ENCODE peak calls at places on chromosomes 12 and 14, in seven cellular contexts. One of them, this sample, is unnamed. For H3K4me1, the result is how much of the 10 kb centered on the place peaks cover.

GRCh38 chr14:42541535-42542001 is 934.9 kb downstream of the LRFN5 start:
- DNase-seq in HCT116: no peak
- DNase-seq in lung: no peak
- DNase-seq in tibial nerve: no peak
- DNase-seq in fibroblast of lung: peak
- DNase-seq in H9: no peak
- DNase-seq in endodermal cell: no peak
- DNase-seq in this sample: peak

GRCh38 chr12:52699373-52699772 is 4.0 kb downstream of the KRT77 start:
- DNase-seq in HCT116: no peak
- DNase-seq in lung: no peak
- DNase-seq in tibial nerve: no peak
- DNase-seq in fibroblast of lung: no peak
- DNase-seq in H9: no peak
- DNase-seq in endodermal cell: no peak
- DNase-seq in this sample: no peak

GRCh38 chr14:44444454-44444853 is 62.6 kb downstream of the FSCB start:
- DNase-seq in HCT116: no peak
- DNase-seq in lung: no peak
- DNase-seq in tibial nerve: no peak
- DNase-seq in fibroblast of lung: no peak
- DNase-seq in H9: no peak
- DNase-seq in endodermal cell: no peak
- DNase-seq in this sample: no peak

GRCh38 chr14:82420874-82421273 is 887.2 kb upstream of the SEL1L start:
- DNase-seq in HCT116: no peak
- DNase-seq in lung: no peak
- DNase-seq in tibial nerve: no peak
- DNase-seq in fibroblast of lung: no peak
- DNase-seq in H9: no peak
- DNase-seq in endodermal cell: no peak
- DNase-seq in this sample: no peak

GRCh38 chr14:62064741-62065323 is 302.6 kb downstream of the SNAPC1 start:
- DNase-seq in HCT116: no peak
- DNase-seq in lung: no peak
- DNase-seq in tibial nerve: no peak
- DNase-seq in fibroblast of lung: no peak
- DNase-seq in H9: no peak
- DNase-seq in endodermal cell: no peak
- DNase-seq in this sample: no peak

GRCh38 chr12:119686355-119686754 is 18.4 kb downstream of the PRKAB1 start:
- DNase-seq in HCT116: no peak
- DNase-seq in lung: no peak
- DNase-seq in tibial nerve: no peak
- DNase-seq in fibroblast of lung: no peak
- DNase-seq in H9: no peak
- DNase-seq in endodermal cell: peak
- DNase-seq in this sample: no peak

GRCh38 chr12:27515671-27516070 is 8.3 kb upstream of the PPFIBP1 start:
- DNase-seq in HCT116: no peak
- DNase-seq in lung: no peak
- DNase-seq in tibial nerve: no peak
- DNase-seq in fibroblast of lung: no peak
- DNase-seq in H9: no peak
- DNase-seq in endodermal cell: no peak
- DNase-seq in this sample: peak

GRCh38 chr14:100673085-100673806 is 53.4 kb upstream of the DLK1 start:
- DNase-seq in HCT116: no peak
- DNase-seq in lung: peak
- DNase-seq in tibial nerve: no peak
- DNase-seq in fibroblast of lung: no peak
- DNase-seq in H9: peak
- DNase-seq in endodermal cell: peak
- DNase-seq in this sample: no peak

GRCh38 chr12:106046947-106047346 is 91.8 kb downstream of the NUAK1 start:
- DNase-seq in HCT116: no peak
- DNase-seq in lung: no peak
- DNase-seq in tibial nerve: no peak
- DNase-seq in fibroblast of lung: no peak
- DNase-seq in H9: no peak
- DNase-seq in endodermal cell: no peak
- DNase-seq in this sample: no peak

GRCh38 chr12:11969437-11970154 is 101.1 kb upstream of the BCL2L14 start:
- DNase-seq in HCT116: no peak
- DNase-seq in lung: no peak
- DNase-seq in tibial nerve: no peak
- DNase-seq in fibroblast of lung: no peak
- DNase-seq in H9: no peak
- DNase-seq in endodermal cell: peak
- DNase-seq in this sample: no peak

GRCh38 chr14:34199585-34199984 is 248.7 kb upstream of the EGLN3 start:
- DNase-seq in HCT116: no peak
- DNase-seq in lung: no peak
- DNase-seq in tibial nerve: no peak
- DNase-seq in fibroblast of lung: peak
- DNase-seq in H9: no peak
- DNase-seq in endodermal cell: no peak
- DNase-seq in this sample: peak

GRCh38 chr14:62592877-62593276 is 452.4 kb downstream of the KCNH5 start:
- DNase-seq in HCT116: no peak
- DNase-seq in lung: no peak
- DNase-seq in tibial nerve: no peak
- DNase-seq in fibroblast of lung: peak
- DNase-seq in H9: no peak
- DNase-seq in endodermal cell: no peak
- DNase-seq in this sample: peak

GRCh38 chr12:120388711-120389431 is 19.9 kb upstream of the MSI1 start:
- DNase-seq in HCT116: no peak
- DNase-seq in lung: no peak
- DNase-seq in tibial nerve: no peak
- DNase-seq in fibroblast of lung: no peak
- DNase-seq in H9: peak
- DNase-seq in endodermal cell: peak
- DNase-seq in this sample: no peak

GRCh38 chr12:12533238-12533829 is 29.3 kb downstream of the DUSP16 start:
- DNase-seq in HCT116: no peak
- DNase-seq in lung: peak
- DNase-seq in tibial nerve: no peak
- DNase-seq in fibroblast of lung: peak
- DNase-seq in H9: no peak
- DNase-seq in endodermal cell: no peak
- DNase-seq in this sample: peak

GRCh38 chr12:87127272-87127671 is 871.1 kb upstream of the MGAT4C start:
- DNase-seq in HCT116: no peak
- DNase-seq in lung: no peak
- DNase-seq in tibial nerve: no peak
- DNase-seq in fibroblast of lung: peak
- DNase-seq in H9: no peak
- DNase-seq in endodermal cell: no peak
- DNase-seq in this sample: no peak

GRCh38 chr12:110002691-110003515 is 3.7 kb downstream of the ANKRD13A start:
- DNase-seq in HCT116: no peak
- DNase-seq in lung: peak
- DNase-seq in tibial nerve: no peak
- DNase-seq in fibroblast of lung: peak
- DNase-seq in H9: no peak
- DNase-seq in endodermal cell: no peak
- DNase-seq in this sample: peak

GRCh38 chr12:122422769-122423257 is 344 bp upstream of the CLIP1 start:
- DNase-seq in HCT116: no peak
- DNase-seq in lung: peak
- DNase-seq in tibial nerve: no peak
- DNase-seq in fibroblast of lung: peak
- DNase-seq in H9: peak
- DNase-seq in endodermal cell: peak
- DNase-seq in this sample: peak

GRCh38 chr14:103128631-103129300 is 5.5 kb downstream of the TNFAIP2 start:
- DNase-seq in HCT116: no peak
- DNase-seq in lung: no peak
- DNase-seq in tibial nerve: no peak
- DNase-seq in fibroblast of lung: no peak
- DNase-seq in H9: no peak
- DNase-seq in endodermal cell: no peak
- DNase-seq in this sample: peak

GRCh38 chr12:124792961-124793441 is 70.7 kb downstream of the SCARB1 start:
- DNase-seq in HCT116: no peak
- DNase-seq in lung: no peak
- DNase-seq in tibial nerve: no peak
- DNase-seq in fibroblast of lung: peak
- DNase-seq in H9: no peak
- DNase-seq in endodermal cell: no peak
- DNase-seq in this sample: no peak

GRCh38 chr14:58978336-58978735 is 210.1 kb upstream of the DAAM1 start:
- DNase-seq in HCT116: no peak
- DNase-seq in lung: no peak
- DNase-seq in tibial nerve: no peak
- DNase-seq in fibroblast of lung: peak
- DNase-seq in H9: no peak
- DNase-seq in endodermal cell: no peak
- DNase-seq in this sample: no peak

GRCh38 chr12:115481141-115481540 is 796.4 kb downstream of the MED13L start:
- DNase-seq in HCT116: no peak
- DNase-seq in lung: no peak
- DNase-seq in tibial nerve: no peak
- DNase-seq in fibroblast of lung: no peak
- DNase-seq in H9: no peak
- DNase-seq in endodermal cell: no peak
- DNase-seq in this sample: no peak

GRCh38 chr12:95230313-95230712 is 12.7 kb downstream of the VEZT start:
- DNase-seq in HCT116: no peak
- DNase-seq in lung: no peak
- DNase-seq in tibial nerve: no peak
- DNase-seq in fibroblast of lung: no peak
- DNase-seq in H9: no peak
- DNase-seq in endodermal cell: peak
- DNase-seq in this sample: no peak
- H3K27ac ChIP-seq in HCT116: no peak
- H3K27ac ChIP-seq in lung: no peak
- H3K27ac ChIP-seq in tibial nerve: no peak
- H3K27ac ChIP-seq in fibroblast of lung: no peak
- H3K27ac ChIP-seq in H9: no peak
- H3K27ac ChIP-seq in endodermal cell: no peak
- H3K27ac ChIP-seq in this sample: no peak

GRCh38 chr12:54411398-54412241 is 7.4 kb downstream of the ITGA5 start:
- DNase-seq in HCT116: no peak
- DNase-seq in lung: peak
- DNase-seq in tibial nerve: peak
- DNase-seq in fibroblast of lung: peak
- DNase-seq in H9: peak
- DNase-seq in endodermal cell: peak
- DNase-seq in this sample: peak
- H3K4me1 ChIP-seq in HCT116: under half
- H3K4me1 ChIP-seq in lung: under half
- H3K4me1 ChIP-seq in tibial nerve: half or more
- H3K4me1 ChIP-seq in fibroblast of lung: under half
- H3K4me1 ChIP-seq in H9: under half
- H3K4me1 ChIP-seq in endodermal cell: under half
- H3K4me1 ChIP-seq in this sample: under half

DNA sequence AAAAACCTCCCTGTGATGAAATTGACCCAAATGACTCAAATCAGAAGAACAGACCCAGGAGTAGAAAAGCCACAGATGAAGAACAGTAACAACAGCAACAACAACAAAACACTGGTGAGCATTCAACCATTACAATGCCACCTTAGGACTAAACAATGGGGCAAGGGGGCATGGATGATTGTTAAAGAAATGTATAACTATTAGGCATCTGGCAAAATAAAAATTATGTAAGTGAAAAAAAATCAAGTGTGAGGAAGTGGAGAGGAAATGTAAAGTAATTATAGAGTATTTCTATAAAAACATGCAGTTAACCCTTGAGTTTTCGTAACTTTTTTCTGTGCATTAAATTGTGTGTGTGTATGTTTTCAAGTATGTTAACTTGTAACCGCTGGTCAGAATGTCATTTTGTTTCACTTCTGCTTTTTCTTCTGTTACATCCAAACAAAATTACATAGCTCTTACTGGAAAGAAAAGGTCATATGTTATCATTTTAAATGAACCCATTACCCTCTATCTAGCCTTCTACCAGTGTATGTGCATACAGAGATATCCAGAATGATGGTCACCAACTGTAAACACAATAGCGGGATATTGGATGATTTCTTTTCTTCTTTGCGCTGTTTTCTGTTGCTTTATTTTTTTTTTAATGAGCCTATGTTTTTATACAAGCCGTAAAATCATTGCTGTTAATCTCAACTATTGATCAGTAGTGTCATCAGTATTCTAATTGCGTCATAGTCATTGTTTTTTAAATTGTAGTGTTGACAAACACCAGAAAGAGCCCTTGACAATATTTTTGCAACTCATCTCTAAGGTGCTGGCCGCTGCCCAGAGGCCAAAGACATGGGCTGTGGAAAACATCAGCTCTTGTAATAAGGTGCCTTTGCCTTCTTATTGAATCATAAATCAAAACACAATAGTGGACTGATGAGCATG is 170.6 kb downstream of the CRADD start:
- DNase-seq in HCT116: no peak
- DNase-seq in lung: no peak
- DNase-seq in tibial nerve: no peak
- DNase-seq in fibroblast of lung: no peak
- DNase-seq in H9: no peak
- DNase-seq in endodermal cell: no peak
- DNase-seq in this sample: no peak
- H3K27ac ChIP-seq in HCT116: no peak
- H3K27ac ChIP-seq in lung: peak
- H3K27ac ChIP-seq in tibial nerve: no peak
- H3K27ac ChIP-seq in fibroblast of lung: no peak
- H3K27ac ChIP-seq in H9: no peak
- H3K27ac ChIP-seq in endodermal cell: no peak
- H3K27ac ChIP-seq in this sample: no peak

GRCh38 chr14:89391123-89391522 is 25.9 kb downstream of the FOXN3 start:
- DNase-seq in HCT116: no peak
- DNase-seq in lung: no peak
- DNase-seq in tibial nerve: no peak
- DNase-seq in fibroblast of lung: peak
- DNase-seq in H9: no peak
- DNase-seq in endodermal cell: no peak
- DNase-seq in this sample: no peak

GRCh38 chr14:89386214-89386886 is 30.7 kb downstream of the FOXN3 start:
- DNase-seq in HCT116: no peak
- DNase-seq in lung: no peak
- DNase-seq in tibial nerve: no peak
- DNase-seq in fibroblast of lung: peak
- DNase-seq in H9: peak
- DNase-seq in endodermal cell: peak
- DNase-seq in this sample: no peak

GRCh38 chr14:89388853-89389252 is 28.2 kb downstream of the FOXN3 start:
- DNase-seq in HCT116: no peak
- DNase-seq in lung: no peak
- DNase-seq in tibial nerve: no peak
- DNase-seq in fibroblast of lung: no peak
- DNase-seq in H9: no peak
- DNase-seq in endodermal cell: peak
- DNase-seq in this sample: no peak

GRCh38 chr14:89391556-89391955 is 25.5 kb downstream of the FOXN3 start:
- DNase-seq in HCT116: no peak
- DNase-seq in lung: no peak
- DNase-seq in tibial nerve: no peak
- DNase-seq in fibroblast of lung: no peak
- DNase-seq in H9: no peak
- DNase-seq in endodermal cell: no peak
- DNase-seq in this sample: no peak

GRCh38 chr14:89387922-89388685 is 28.9 kb downstream of the FOXN3 start:
- DNase-seq in HCT116: no peak
- DNase-seq in lung: no peak
- DNase-seq in tibial nerve: no peak
- DNase-seq in fibroblast of lung: no peak
- DNase-seq in H9: no peak
- DNase-seq in endodermal cell: no peak
- DNase-seq in this sample: no peak
- H3K4me1 ChIP-seq in HCT116: under half
- H3K4me1 ChIP-seq in lung: under half
- H3K4me1 ChIP-seq in tibial nerve: under half
- H3K4me1 ChIP-seq in fibroblast of lung: under half
- H3K4me1 ChIP-seq in H9: under half
- H3K4me1 ChIP-seq in endodermal cell: under half
- H3K4me1 ChIP-seq in this sample: under half